ENCODE peak calls at places on chromosomes 11 and 22, in seven cellular contexts. L is suprapubic skin, D is K562, Q is esophagus muscularis mucosa, O is H1, A is stomach, K is breast epithelium. V is an unnamed sample.

GRCh38 chr11:57885298-57886035 is 123.9 kb downstream of the CTNND1 start:
- DNase-seq in A (no peak), Q (no peak), L (no peak), K (no peak), D (peak; percentile 30), O (no peak), V (no peak)

GRCh38 chr11:2196970-2197770 is 25.6 kb upstream of the TH start:
- DNase-seq in L (no peak), Q (peak; percentile 94), K (peak; percentile 78), D (peak; percentile 82), A (peak; percentile 87), O (peak; percentile 41), V (peak; percentile 83)

GRCh38 chr11:71451596-71452353 is 1.2 kb upstream of the NADSYN1 start:
- DNase-seq in D (peak; percentile 72), K (no peak), O (peak; percentile 38), Q (no peak), A (no peak), L (no peak), V (peak; percentile 46)

GRCh38 chr11:44823920-44824704 is 97.3 kb downstream of the TSPAN18 start:
- DNase-seq in A (no peak), L (no peak), O (peak; percentile 72), D (no peak), K (no peak), Q (no peak), V (no peak)

GRCh38 chr11:6468712-6469495 is 4.8 kb downstream of the TRIM3 start:
- DNase-seq in L (peak; percentile 89), A (peak; percentile 80), D (peak; percentile 90), O (peak; percentile 88), K (peak; percentile 68), Q (peak; percentile 96), V (peak; percentile 76)

GRCh38 chr22:33519140-33519973 is 400.9 kb downstream of the LARGE1 start:
- DNase-seq in Q (no peak), O (no peak), D (peak; percentile 13), K (no peak), A (no peak), L (no peak), V (peak; percentile 22)

GRCh38 chr11:24870048-24870447 is 373.2 kb downstream of the LUZP2 start:
- DNase-seq in D (no peak), K (no peak), L (no peak), Q (no peak), O (no peak), A (no peak), V (no peak)

GRCh38 chr11:119091083-119091650 is 6.5 kb downstream of the HMBS start:
- DNase-seq in Q (no peak), D (peak; percentile 36), K (no peak), A (no peak), O (no peak), L (no peak), V (no peak)

GRCh38 chr11:2655834-2656622 is 43.8 kb downstream of the KCNQ1OT1 start:
- DNase-seq in A (no peak), K (peak; percentile 33), D (no peak), L (no peak), O (no peak), Q (peak; percentile 68), V (no peak)

GRCh38 chr11:118048472-118049370 is 28.2 kb upstream of the TMPRSS4 start:
- DNase-seq in Q (peak; percentile 72), A (peak; percentile 20), O (no peak), K (no peak), D (no peak), L (peak; percentile 34), V (no peak)

GRCh38 chr11:48164836-48165235 is 51.8 kb upstream of the OR4B1 start:
- DNase-seq in Q (no peak), K (no peak), L (no peak), A (no peak), O (no peak), D (no peak), V (no peak)

GRCh38 chr11:68999093-68999747 is 13.8 kb downstream of the MRGPRF start:
- DNase-seq in A (no peak), Q (no peak), K (no peak), L (peak; percentile 70), O (no peak), D (no peak), V (peak; percentile 4)

GRCh38 chr11:7671807-7672206 is 1.5 kb downstream of the CYB5R2 start:
- DNase-seq in K (no peak), D (no peak), O (no peak), Q (no peak), A (no peak), L (no peak), V (no peak)

GRCh38 chr11:44066732-44067131 is 662 bp downstream of the ACCS start:
- DNase-seq in Q (no peak), A (no peak), K (no peak), L (no peak), D (peak; percentile 23), O (no peak), V (peak; percentile 39)

GRCh38 chr22:44809456-44809855 is 57.1 kb downstream of the ARHGAP8 start:
- DNase-seq in L (no peak), D (no peak), K (no peak), O (no peak), A (no peak), Q (no peak), V (no peak)

GRCh38 chr11:116576523-116576922 is 196.3 kb downstream of the BUD13 start:
- DNase-seq in L (no peak), Q (no peak), A (no peak), D (no peak), O (no peak), K (no peak), V (no peak)

GRCh38 chr11:30488304-30488998 is 97.7 kb downstream of the MPPED2 start:
- DNase-seq in K (no peak), A (peak; percentile 53), Q (no peak), O (no peak), L (no peak), D (no peak), V (peak; percentile 60)

DNA sequence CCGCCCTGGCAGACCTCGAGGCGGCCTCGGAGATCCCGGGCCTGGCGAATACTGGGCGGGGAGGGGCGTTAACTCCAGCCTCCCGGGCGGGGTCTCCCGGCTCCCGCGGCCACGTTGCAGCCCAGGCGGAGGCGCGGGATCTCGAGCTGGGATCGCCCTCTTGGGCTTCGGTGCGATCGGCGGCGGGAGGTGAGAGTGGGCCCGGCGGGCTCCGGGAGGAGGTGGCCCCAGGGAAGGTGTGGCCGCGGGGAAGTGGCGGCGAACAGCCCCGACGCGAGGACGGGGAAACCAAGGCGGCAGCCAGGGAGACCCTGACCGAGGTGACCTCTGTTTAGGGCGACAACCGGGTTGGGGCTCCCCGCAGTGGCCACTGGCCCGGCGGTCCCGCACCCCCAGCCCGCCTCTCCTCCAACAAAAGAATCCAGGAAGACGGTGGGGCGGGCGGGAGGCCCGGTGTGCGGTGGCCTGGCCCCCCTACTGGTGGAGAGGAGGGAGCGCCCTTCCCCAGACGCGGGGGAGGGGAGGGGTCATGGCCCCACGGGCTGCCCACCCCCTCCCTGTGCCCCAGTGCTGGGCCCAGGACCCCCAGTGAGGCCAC is at the start of gene PHETA2:
- DNase-seq in K (peak; percentile 42), L (peak; percentile 82), D (no peak), O (no peak), A (peak; percentile 61), Q (no peak), V (peak; percentile 63)
- TF ChIP-seq POLR2A in K (no peak), L (no peak), D (no peak), O (peak; percentile 62), A (no peak), Q (no peak), V (peak; percentile 55)

DNA sequence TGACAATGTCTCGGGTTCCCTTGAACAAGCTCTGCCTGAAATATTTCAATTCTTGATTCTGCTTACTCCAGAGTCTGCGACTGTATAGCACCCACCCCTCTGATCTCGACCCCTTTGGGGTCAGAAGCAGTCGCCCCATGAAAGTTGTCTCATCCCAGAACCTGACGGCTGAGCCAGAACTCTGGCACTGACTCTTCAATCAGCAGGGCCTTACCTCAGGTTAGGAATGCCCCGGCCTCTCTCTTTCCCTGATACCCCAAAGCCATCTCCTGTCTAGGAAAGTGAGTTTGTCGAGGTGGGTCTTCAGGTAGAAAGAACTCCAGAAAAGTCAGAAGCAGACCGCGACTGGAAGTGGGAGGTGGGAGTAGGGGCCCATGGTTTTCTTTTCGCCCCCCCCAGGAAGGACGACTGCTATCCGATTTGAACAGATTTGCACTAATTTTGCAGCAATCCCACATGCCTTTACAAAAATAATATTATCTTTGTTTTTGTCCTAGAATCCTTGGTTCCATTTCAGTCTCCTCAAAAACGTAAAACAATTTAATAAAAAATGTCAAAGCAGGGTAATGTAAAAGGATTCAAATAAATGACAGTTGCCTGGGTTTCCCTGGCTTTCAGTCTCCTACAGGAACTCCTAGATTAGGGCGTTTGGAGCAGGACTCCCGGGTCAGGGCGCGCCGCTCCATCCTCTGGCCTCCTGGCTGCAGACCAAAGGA is 898 bp upstream of the ROBO3 start:
- DNase-seq in A (no peak), L (peak; percentile 45), D (no peak), Q (no peak), O (no peak), K (no peak), V (no peak)
- H3K4me3 ChIP-seq in A (no peak overlapping the region), L (no peak overlapping the region), D (no peak overlapping the region), Q (no peak overlapping the region), O (no peak overlapping the region), K (peak overlapping the region; percentile 56), V (no peak overlapping the region)

DNA sequence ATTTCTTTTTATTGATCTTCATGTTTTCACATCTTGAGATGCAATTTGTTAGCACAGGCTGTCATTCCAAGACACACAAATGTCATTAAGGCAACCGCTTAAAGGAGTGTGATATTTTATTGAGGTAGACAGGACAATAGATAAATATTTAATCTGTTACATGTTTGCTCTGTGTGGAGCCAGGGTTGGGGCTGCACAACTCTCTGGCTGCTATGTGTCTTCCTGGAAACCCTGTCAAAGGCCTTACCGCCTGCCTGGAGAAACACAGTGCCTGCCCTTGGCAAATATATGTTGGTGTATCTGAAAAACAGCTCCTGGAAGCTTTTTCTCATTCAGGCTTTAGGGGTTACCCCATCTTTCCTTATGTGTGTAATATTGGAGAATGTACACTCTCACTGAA is 139.7 kb upstream of the TEAD1 start:
- DNase-seq in D (no peak), K (no peak), L (no peak), Q (no peak), O (no peak), A (no peak), V (no peak)
- TF ChIP-seq POLR2AphosphoS5 in D (no peak), K (no peak), L (no peak), Q (no peak), O (no peak), A (no peak), V (no peak)

DNA sequence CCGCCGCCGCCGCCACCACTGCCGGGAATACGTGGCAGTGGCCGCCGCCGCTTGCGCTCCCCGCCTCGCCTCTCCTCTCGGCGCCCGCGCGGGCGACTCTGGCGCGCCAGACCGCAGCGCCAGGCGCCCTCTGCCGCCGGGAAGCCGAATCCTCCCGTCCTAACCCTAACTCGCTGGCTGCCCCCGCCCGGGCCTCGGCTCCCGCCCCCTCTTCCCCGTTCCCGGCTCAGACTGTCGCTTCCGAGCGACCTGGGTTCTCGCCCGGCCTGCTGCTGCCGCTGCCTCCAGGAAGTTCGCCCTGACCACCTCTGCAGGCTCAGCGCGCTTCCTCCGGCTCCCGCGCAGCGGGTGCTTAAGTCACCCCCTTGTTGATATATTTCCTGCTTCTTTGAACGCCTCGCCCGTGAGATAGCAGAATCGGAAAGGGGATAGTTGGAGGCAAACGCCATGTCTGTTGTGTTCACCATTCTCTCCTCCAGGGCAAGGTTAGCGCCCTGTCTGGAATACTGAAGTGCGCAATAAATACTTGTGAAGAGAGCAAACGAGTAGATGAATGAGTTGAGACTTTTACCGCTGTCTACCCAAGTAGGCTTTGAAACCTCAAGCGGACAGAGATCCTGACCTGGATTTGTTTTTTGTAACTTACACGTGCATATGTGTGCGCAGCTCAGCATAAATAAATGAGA is at the start of gene SMCO4:
- DNase-seq in D (peak; percentile 90), Q (no peak), K (peak; percentile 56), O (peak; percentile 74), L (peak; percentile 89), A (peak; percentile 86), V (peak; percentile 89)
- TF ChIP-seq POLR2A in D (peak; percentile 56), Q (no peak), K (no peak), O (peak; percentile 34), L (no peak), A (no peak), V (peak; percentile 28)

GRCh38 chr22:37676691-37677627 is 1.5 kb downstream of the LGALS1 start:
- DNase-seq in D (peak; percentile 95), L (peak; percentile 91), Q (peak; percentile 97), K (peak; percentile 90), A (peak; percentile 85), O (peak; percentile 78), V (peak; percentile 93)
- H3K4me3 ChIP-seq in D (peak overlapping the region; percentile 52), L (peak overlapping the region; percentile 52), Q (peak overlapping the region; percentile 60), K (peak overlapping the region; percentile 80), A (peak overlapping the region; percentile 52), O (peak overlapping the region; percentile 34), V (peak overlapping the region; percentile 54)

V was measured in transverse colon.